ENCODE peak calls at places on chromosomes 11 and 22, in nine cellular contexts. One of them, this sample, is unnamed.

GRCh38 chr22:41625577-41625976 is 4.5 kb downstream of the XRCC6 start:
- DNase-seq in central memory CD4-positive, alpha-beta T cell: no peak
- DNase-seq in mucosa of gallbladder: no peak
- DNase-seq in NCI-H1930: no peak
- DNase-seq in ovary: no peak
- DNase-seq in neural crest cell: no peak
- DNase-seq in NCI-H345: no peak
- DNase-seq in nephron progenitor cell: no peak
- DNase-seq in sciatic nerve: no peak
- DNase-seq in this sample: no peak

GRCh38 chr11:126476977-126477376 is 121.5 kb downstream of the ST3GAL4 start:
- DNase-seq in central memory CD4-positive, alpha-beta T cell: no peak
- DNase-seq in NCI-H345: peak; percentile 30
- DNase-seq in sciatic nerve: no peak
- DNase-seq in ovary: no peak
- DNase-seq in neural crest cell: no peak
- DNase-seq in nephron progenitor cell: no peak
- DNase-seq in NCI-H1930: no peak
- DNase-seq in mucosa of gallbladder: no peak
- DNase-seq in this sample: no peak

GRCh38 chr22:24482586-24482985 is 12.5 kb upstream of the UPB1 start:
- DNase-seq in ovary: no peak
- DNase-seq in nephron progenitor cell: no peak
- DNase-seq in sciatic nerve: no peak
- DNase-seq in mucosa of gallbladder: no peak
- DNase-seq in NCI-H345: no peak
- DNase-seq in NCI-H1930: no peak
- DNase-seq in central memory CD4-positive, alpha-beta T cell: no peak
- DNase-seq in neural crest cell: no peak
- DNase-seq in this sample: no peak

GRCh38 chr22:36729321-36729720 is 25.8 kb upstream of the CACNG2 start:
- DNase-seq in ovary: no peak
- DNase-seq in central memory CD4-positive, alpha-beta T cell: no peak
- DNase-seq in mucosa of gallbladder: no peak
- DNase-seq in neural crest cell: no peak
- DNase-seq in nephron progenitor cell: no peak
- DNase-seq in sciatic nerve: peak; percentile 31
- DNase-seq in NCI-H345: no peak
- DNase-seq in NCI-H1930: no peak
- DNase-seq in this sample: no peak

GRCh38 chr22:42272431-42273004 is 2.1 kb upstream of the TCF20 start:
- DNase-seq in ovary: no peak
- DNase-seq in mucosa of gallbladder: no peak
- DNase-seq in NCI-H1930: no peak
- DNase-seq in central memory CD4-positive, alpha-beta T cell: no peak
- DNase-seq in NCI-H345: no peak
- DNase-seq in neural crest cell: no peak
- DNase-seq in nephron progenitor cell: no peak
- DNase-seq in sciatic nerve: no peak
- DNase-seq in this sample: peak; percentile 76

GRCh38 chr11:35418847-35419712 is at the start of gene SLC1A2:
- DNase-seq in nephron progenitor cell: peak; percentile 66
- DNase-seq in mucosa of gallbladder: no peak
- DNase-seq in ovary: no peak
- DNase-seq in neural crest cell: peak; percentile 32
- DNase-seq in NCI-H1930: peak; percentile 62
- DNase-seq in central memory CD4-positive, alpha-beta T cell: no peak
- DNase-seq in sciatic nerve: no peak
- DNase-seq in NCI-H345: peak; percentile 57
- DNase-seq in this sample: no peak

GRCh38 chr22:30879398-30879797 is 89.2 kb downstream of the MORC2 start:
- DNase-seq in sciatic nerve: no peak
- DNase-seq in ovary: no peak
- DNase-seq in mucosa of gallbladder: no peak
- DNase-seq in neural crest cell: no peak
- DNase-seq in NCI-H1930: no peak
- DNase-seq in nephron progenitor cell: no peak
- DNase-seq in central memory CD4-positive, alpha-beta T cell: no peak
- DNase-seq in NCI-H345: no peak
- DNase-seq in this sample: no peak

GRCh38 chr11:71336176-71336995 is 84.0 kb upstream of the SHANK2 start:
- DNase-seq in neural crest cell: no peak
- DNase-seq in mucosa of gallbladder: no peak
- DNase-seq in central memory CD4-positive, alpha-beta T cell: no peak
- DNase-seq in nephron progenitor cell: no peak
- DNase-seq in ovary: no peak
- DNase-seq in sciatic nerve: peak; percentile 23
- DNase-seq in NCI-H1930: no peak
- DNase-seq in NCI-H345: no peak
- DNase-seq in this sample: peak; percentile 77

GRCh38 chr11:103906291-103906850 is 130.1 kb upstream of the DDI1 start:
- DNase-seq in NCI-H1930: no peak
- DNase-seq in neural crest cell: no peak
- DNase-seq in sciatic nerve: no peak
- DNase-seq in NCI-H345: no peak
- DNase-seq in ovary: no peak
- DNase-seq in mucosa of gallbladder: no peak
- DNase-seq in central memory CD4-positive, alpha-beta T cell: no peak
- DNase-seq in nephron progenitor cell: no peak
- DNase-seq in this sample: no peak

GRCh38 chr11:63966444-63966843 is 8.0 kb upstream of the COX8A start:
- DNase-seq in mucosa of gallbladder: no peak
- DNase-seq in neural crest cell: no peak
- DNase-seq in NCI-H345: no peak
- DNase-seq in sciatic nerve: no peak
- DNase-seq in nephron progenitor cell: no peak
- DNase-seq in NCI-H1930: no peak
- DNase-seq in central memory CD4-positive, alpha-beta T cell: no peak
- DNase-seq in ovary: no peak
- DNase-seq in this sample: no peak

GRCh38 chr11:120336641-120337132 is 474 bp downstream of the ARHGEF12 start:
- DNase-seq in neural crest cell: peak; percentile 49
- DNase-seq in NCI-H1930: peak; percentile 44
- DNase-seq in mucosa of gallbladder: peak; percentile 30
- DNase-seq in central memory CD4-positive, alpha-beta T cell: peak; percentile 9
- DNase-seq in NCI-H345: peak; percentile 53
- DNase-seq in sciatic nerve: peak; percentile 76
- DNase-seq in ovary: no peak
- DNase-seq in nephron progenitor cell: no peak
- DNase-seq in this sample: no peak

GRCh38 chr11:100687630-100688395 is 725 bp downstream of the ARHGAP42 start:
- DNase-seq in central memory CD4-positive, alpha-beta T cell: no peak
- DNase-seq in nephron progenitor cell: peak; percentile 60
- DNase-seq in NCI-H1930: no peak
- DNase-seq in mucosa of gallbladder: peak; percentile 54
- DNase-seq in neural crest cell: peak; percentile 54
- DNase-seq in ovary: peak; percentile 57
- DNase-seq in NCI-H345: peak; percentile 25
- DNase-seq in sciatic nerve: peak; percentile 73
- DNase-seq in this sample: no peak

GRCh38 chr11:58524232-58525036 is 16.5 kb upstream of the OR5B21 start:
- DNase-seq in neural crest cell: peak; percentile 46
- DNase-seq in sciatic nerve: peak; percentile 79
- DNase-seq in NCI-H1930: peak; percentile 39
- DNase-seq in ovary: peak; percentile 72
- DNase-seq in NCI-H345: peak; percentile 70
- DNase-seq in mucosa of gallbladder: peak; percentile 67
- DNase-seq in nephron progenitor cell: peak; percentile 63
- DNase-seq in central memory CD4-positive, alpha-beta T cell: peak; percentile 58
- DNase-seq in this sample: no peak

GRCh38 chr11:3605721-3606324 is 36.0 kb downstream of the ART5 start:
- DNase-seq in NCI-H345: no peak
- DNase-seq in mucosa of gallbladder: no peak
- DNase-seq in ovary: no peak
- DNase-seq in neural crest cell: no peak
- DNase-seq in nephron progenitor cell: no peak
- DNase-seq in central memory CD4-positive, alpha-beta T cell: no peak
- DNase-seq in NCI-H1930: no peak
- DNase-seq in sciatic nerve: no peak
- DNase-seq in this sample: no peak

GRCh38 chr11:12331239-12331874 is 46.0 kb upstream of the PARVA start:
- DNase-seq in NCI-H345: peak; percentile 91
- DNase-seq in ovary: peak; percentile 88
- DNase-seq in neural crest cell: peak; percentile 89
- DNase-seq in sciatic nerve: peak; percentile 94
- DNase-seq in mucosa of gallbladder: peak; percentile 87
- DNase-seq in NCI-H1930: peak; percentile 74
- DNase-seq in nephron progenitor cell: peak; percentile 84
- DNase-seq in central memory CD4-positive, alpha-beta T cell: peak; percentile 58
- DNase-seq in this sample: no peak

GRCh38 chr22:29936186-29936585 is 53.2 kb downstream of the MTMR3 start:
- DNase-seq in nephron progenitor cell: no peak
- DNase-seq in central memory CD4-positive, alpha-beta T cell: no peak
- DNase-seq in mucosa of gallbladder: no peak
- DNase-seq in neural crest cell: no peak
- DNase-seq in ovary: no peak
- DNase-seq in NCI-H1930: no peak
- DNase-seq in NCI-H345: no peak
- DNase-seq in sciatic nerve: no peak
- DNase-seq in this sample: no peak

GRCh38 chr11:108866781-108867180 is 201.9 kb downstream of the DDX10 start:
- DNase-seq in nephron progenitor cell: no peak
- DNase-seq in central memory CD4-positive, alpha-beta T cell: no peak
- DNase-seq in NCI-H345: no peak
- DNase-seq in sciatic nerve: no peak
- DNase-seq in NCI-H1930: no peak
- DNase-seq in neural crest cell: no peak
- DNase-seq in mucosa of gallbladder: no peak
- DNase-seq in ovary: no peak
- DNase-seq in this sample: no peak

GRCh38 chr11:78256962-78257361 is 68.2 kb downstream of the USP35 start:
- DNase-seq in NCI-H1930: no peak
- DNase-seq in nephron progenitor cell: no peak
- DNase-seq in ovary: peak; percentile 78
- DNase-seq in central memory CD4-positive, alpha-beta T cell: no peak
- DNase-seq in NCI-H345: no peak
- DNase-seq in sciatic nerve: peak; percentile 84
- DNase-seq in neural crest cell: no peak
- DNase-seq in mucosa of gallbladder: peak; percentile 70
- DNase-seq in this sample: no peak

GRCh38 chr11:4190098-4190497 is 95.5 kb downstream of the RRM1 start:
- DNase-seq in NCI-H345: no peak
- DNase-seq in nephron progenitor cell: no peak
- DNase-seq in ovary: no peak
- DNase-seq in neural crest cell: no peak
- DNase-seq in central memory CD4-positive, alpha-beta T cell: no peak
- DNase-seq in sciatic nerve: no peak
- DNase-seq in mucosa of gallbladder: no peak
- DNase-seq in NCI-H1930: no peak
- DNase-seq in this sample: no peak

GRCh38 chr22:46731246-46732040 is 6.6 kb downstream of the CERK start:
- DNase-seq in nephron progenitor cell: peak; percentile 65
- DNase-seq in sciatic nerve: no peak
- DNase-seq in mucosa of gallbladder: peak; percentile 68
- DNase-seq in NCI-H1930: no peak
- DNase-seq in ovary: no peak
- DNase-seq in NCI-H345: peak; percentile 67
- DNase-seq in neural crest cell: no peak
- DNase-seq in central memory CD4-positive, alpha-beta T cell: no peak
- DNase-seq in this sample: no peak

GRCh38 chr11:1772270-1773130 is 8.8 kb upstream of the CTSD start:
- DNase-seq in nephron progenitor cell: no peak
- DNase-seq in neural crest cell: no peak
- DNase-seq in NCI-H345: no peak
- DNase-seq in central memory CD4-positive, alpha-beta T cell: peak; percentile 18
- DNase-seq in sciatic nerve: peak; percentile 71
- DNase-seq in mucosa of gallbladder: peak; percentile 68
- DNase-seq in NCI-H1930: no peak
- DNase-seq in ovary: peak; percentile 46
- DNase-seq in this sample: peak; percentile 89

GRCh38 chr11:104663190-104664140 is 234.8 kb downstream of the CASP12 start:
- DNase-seq in neural crest cell: no peak
- DNase-seq in mucosa of gallbladder: no peak
- DNase-seq in NCI-H1930: no peak
- DNase-seq in sciatic nerve: no peak
- DNase-seq in ovary: no peak
- DNase-seq in central memory CD4-positive, alpha-beta T cell: no peak
- DNase-seq in nephron progenitor cell: no peak
- DNase-seq in NCI-H345: no peak
- DNase-seq in this sample: no peak

GRCh38 chr11:73465019-73465675 is 88.9 kb downstream of the RELT start:
- DNase-seq in sciatic nerve: no peak
- DNase-seq in central memory CD4-positive, alpha-beta T cell: no peak
- DNase-seq in NCI-H1930: no peak
- DNase-seq in NCI-H345: no peak
- DNase-seq in nephron progenitor cell: no peak
- DNase-seq in ovary: no peak
- DNase-seq in mucosa of gallbladder: no peak
- DNase-seq in neural crest cell: no peak
- DNase-seq in this sample: no peak

GRCh38 chr22:28922540-28923244 is 39.3 kb downstream of the ZNRF3 start:
- DNase-seq in central memory CD4-positive, alpha-beta T cell: no peak
- DNase-seq in NCI-H1930: no peak
- DNase-seq in sciatic nerve: no peak
- DNase-seq in nephron progenitor cell: no peak
- DNase-seq in mucosa of gallbladder: no peak
- DNase-seq in neural crest cell: no peak
- DNase-seq in NCI-H345: no peak
- DNase-seq in ovary: no peak
- DNase-seq in this sample: peak; percentile 20

GRCh38 chr11:117130879-117131278 is 13.2 kb upstream of the PAFAH1B2 start:
- DNase-seq in NCI-H1930: no peak
- DNase-seq in mucosa of gallbladder: no peak
- DNase-seq in neural crest cell: no peak
- DNase-seq in NCI-H345: no peak
- DNase-seq in nephron progenitor cell: no peak
- DNase-seq in ovary: no peak
- DNase-seq in central memory CD4-positive, alpha-beta T cell: no peak
- DNase-seq in sciatic nerve: no peak
- DNase-seq in this sample: no peak

GRCh38 chr11:119415517-119415916 is 7.5 kb downstream of the THY1 start:
- DNase-seq in neural crest cell: no peak
- DNase-seq in sciatic nerve: no peak
- DNase-seq in mucosa of gallbladder: no peak
- DNase-seq in NCI-H345: no peak
- DNase-seq in NCI-H1930: no peak
- DNase-seq in nephron progenitor cell: no peak
- DNase-seq in central memory CD4-positive, alpha-beta T cell: no peak
- DNase-seq in ovary: no peak
- DNase-seq in this sample: no peak

GRCh38 chr22:39183991-39184585 is 31.6 kb upstream of the CBX7 start:
- DNase-seq in ovary: no peak
- DNase-seq in NCI-H1930: no peak
- DNase-seq in mucosa of gallbladder: no peak
- DNase-seq in sciatic nerve: peak; percentile 60
- DNase-seq in nephron progenitor cell: no peak
- DNase-seq in neural crest cell: no peak
- DNase-seq in NCI-H345: no peak
- DNase-seq in central memory CD4-positive, alpha-beta T cell: no peak
- DNase-seq in this sample: no peak

GRCh38 chr22:46845281-46846153 is 83.1 kb downstream of the TBC1D22A start:
- DNase-seq in neural crest cell: no peak
- DNase-seq in mucosa of gallbladder: no peak
- DNase-seq in ovary: peak; percentile 51
- DNase-seq in sciatic nerve: no peak
- DNase-seq in NCI-H345: no peak
- DNase-seq in central memory CD4-positive, alpha-beta T cell: no peak
- DNase-seq in nephron progenitor cell: no peak
- DNase-seq in NCI-H1930: no peak
- DNase-seq in this sample: no peak

GRCh38 chr11:13287681-13288080 is 10.1 kb downstream of the BMAL1 start:
- DNase-seq in neural crest cell: no peak
- DNase-seq in central memory CD4-positive, alpha-beta T cell: no peak
- DNase-seq in NCI-H1930: no peak
- DNase-seq in NCI-H345: no peak
- DNase-seq in mucosa of gallbladder: no peak
- DNase-seq in sciatic nerve: no peak
- DNase-seq in nephron progenitor cell: no peak
- DNase-seq in ovary: no peak
- DNase-seq in this sample: no peak

GRCh38 chr11:130545449-130546072 is 97.1 kb downstream of the ADAMTS15 start:
- DNase-seq in NCI-H1930: no peak
- DNase-seq in NCI-H345: no peak
- DNase-seq in nephron progenitor cell: no peak
- DNase-seq in ovary: no peak
- DNase-seq in mucosa of gallbladder: no peak
- DNase-seq in neural crest cell: no peak
- DNase-seq in central memory CD4-positive, alpha-beta T cell: no peak
- DNase-seq in sciatic nerve: no peak
- DNase-seq in this sample: no peak

GRCh38 chr11:134504146-134504905 is 92.3 kb upstream of the B3GAT1 start:
- DNase-seq in central memory CD4-positive, alpha-beta T cell: no peak
- DNase-seq in mucosa of gallbladder: no peak
- DNase-seq in sciatic nerve: peak; percentile 44
- DNase-seq in ovary: no peak
- DNase-seq in nephron progenitor cell: no peak
- DNase-seq in NCI-H345: no peak
- DNase-seq in NCI-H1930: no peak
- DNase-seq in neural crest cell: no peak
- DNase-seq in this sample: peak; percentile 85